ENCODE peak calls at places on chromosomes 6 and 20, in five cellular contexts. H is germinal center, J is heart right ventricle, R is OCI-LY7, G is ELF-1. P is an unnamed sample.

GRCh38 chr6:33761922-33762629 is 15.4 kb upstream of the IP6K3 start:
- DNase-seq in G (peak), R (peak), H (peak), J (peak), P (no peak)

GRCh38 chr6:1949533-1949932 is 295.9 kb downstream of the GMDS start:
- DNase-seq in H (no peak), R (no peak), G (no peak), J (no peak), P (peak)

GRCh38 chr6:160430203-160430602 is 82.0 kb downstream of the SLC22A3 start:
- DNase-seq in J (no peak), H (no peak), G (no peak), R (no peak), P (no peak)

GRCh38 chr6:148221580-148221979 is 121.1 kb upstream of the SASH1 start:
- DNase-seq in J (no peak), R (no peak), G (no peak), H (no peak), P (no peak)

GRCh38 chr20:51486197-51487005 is 56.1 kb downstream of the NFATC2 start:
- DNase-seq in G (no peak), R (no peak), H (no peak), J (no peak), P (no peak)

GRCh38 chr20:10919549-10920140 is 245.8 kb upstream of the JAG1 start:
- DNase-seq in G (no peak), H (no peak), R (no peak), J (no peak), P (no peak)

GRCh38 chr6:63839485-63839884 is 203.9 kb downstream of the PHF3 start:
- DNase-seq in R (no peak), G (no peak), H (no peak), J (no peak), P (no peak)

GRCh38 chr6:134683783-134684765 is 265.8 kb downstream of the ALDH8A1 start:
- DNase-seq in R (no peak), G (no peak), H (no peak), J (no peak), P (no peak)

GRCh38 chr6:77467038-77467437 is 3.7 kb upstream of the HTR1B start:
- DNase-seq in R (no peak), G (peak), J (no peak), H (no peak), P (no peak)

GRCh38 chr6:11139051-11139960 is 27.8 kb upstream of the ERVFRD-1 start:
- DNase-seq in R (no peak), J (no peak), H (no peak), G (no peak), P (no peak)

GRCh38 chr6:154319231-154319858 is 37.3 kb downstream of the IPCEF1 start:
- DNase-seq in H (no peak), G (no peak), R (no peak), J (no peak), P (no peak)

GRCh38 chr20:46767127-46767761 is 57.8 kb downstream of the SLC2A10 start:
- DNase-seq in R (peak), G (peak), J (no peak), H (peak), P (no peak)